ENCODE peak calls at places on chromosomes 13 and 19, in nine cellular contexts. U is CD8-positive, alpha-beta memory T cell; Z is fibroblast of pulmonary artery; T is stimulated activated CD8-positive, alpha-beta memory T cell treated with anti-CD3 and anti-CD28 coated beads, Interleukin-15, amount 100 ng/mL, for 1 hour; O is M059J; P is frontal cortex; F is KG1; A is T-helper 1 cell; G is Right ventricle myocardium superior. N is an unnamed sample.

GRCh38 chr13:95246292-95247082 is 54.8 kb downstream of the ABCC4 start:
- DNase-seq in U (no peak), Z (no peak), T (no peak), O (peak), P (no peak), F (peak), A (no peak), G (no peak), N (no peak)

GRCh38 chr19:13841339-13842293 is 35.3 kb upstream of the NANOS3 start:
- DNase-seq in U (no peak), Z (no peak), T (no peak), O (peak), P (no peak), F (no peak), A (no peak), G (peak), N (peak)

GRCh38 chr13:82878536-82878935 is 1003.7 kb downstream of the SLITRK1 start:
- DNase-seq in U (no peak), Z (no peak), T (no peak), O (peak), P (no peak), F (no peak), A (no peak), G (no peak), N (no peak)

GRCh38 chr13:67097856-67098255 is 132.3 kb downstream of the PCDH9 start:
- DNase-seq in U (no peak), Z (no peak), T (no peak), O (no peak), P (no peak), F (no peak), A (no peak), G (no peak), N (no peak)

GRCh38 chr19:49667473-49667872 is 1.7 kb downstream of the BCL2L12 start:
- DNase-seq in U (no peak), Z (no peak), T (no peak), O (no peak), P (no peak), F (no peak), A (no peak), G (no peak), N (no peak)

GRCh38 chr19:33815410-33816340 is 19.0 kb downstream of the KCTD15 start:
- DNase-seq in U (no peak), Z (peak), T (no peak), O (peak), P (peak), F (no peak), A (no peak), G (peak), N (no peak)

GRCh38 chr13:41289463-41289881 is 21.6 kb upstream of the NAA16 start:
- DNase-seq in U (no peak), Z (no peak), T (no peak), O (no peak), P (no peak), F (no peak), A (no peak), G (no peak), N (no peak)

GRCh38 chr13:86976521-86977324 is 694.4 kb upstream of the SLITRK5 start:
- DNase-seq in U (no peak), Z (no peak), T (no peak), O (peak), P (no peak), F (no peak), A (no peak), G (no peak), N (no peak)

GRCh38 chr19:32522967-32523366 is 58.0 kb upstream of the PDCD5 start:
- DNase-seq in U (no peak), Z (no peak), T (no peak), O (no peak), P (no peak), F (no peak), A (no peak), G (no peak), N (no peak)

GRCh38 chr13:98686281-98686680 is 66.2 kb downstream of the SLC15A1 start:
- DNase-seq in U (no peak), Z (no peak), T (no peak), O (no peak), P (no peak), F (no peak), A (no peak), G (no peak), N (no peak)

GRCh38 chr19:58563034-58563573 is 4.7 kb upstream of the UBE2M start:
- DNase-seq in U (no peak), Z (peak), T (no peak), O (no peak), P (no peak), F (no peak), A (no peak), G (no peak), N (no peak)

GRCh38 chr13:98576215-98576945 is 527 bp downstream of the STK24 start:
- DNase-seq in U (peak), Z (no peak), T (no peak), O (peak), P (peak), F (no peak), A (no peak), G (peak), N (peak)

GRCh38 chr13:93549326-93549855 is 322.8 kb downstream of the GPC6 start:
- DNase-seq in U (no peak), Z (no peak), T (no peak), O (peak), P (no peak), F (no peak), A (no peak), G (no peak), N (no peak)

GRCh38 chr19:6287269-6287885 is 7.6 kb upstream of the MLLT1 start:
- DNase-seq in U (no peak), Z (no peak), T (no peak), O (no peak), P (no peak), F (no peak), A (no peak), G (no peak), N (no peak)

GRCh38 chr13:110017379-110017778 is 231.0 kb upstream of the IRS2 start:
- DNase-seq in U (no peak), Z (peak), T (no peak), O (peak), P (no peak), F (no peak), A (no peak), G (no peak), N (no peak)

GRCh38 chr13:102839462-102839861 is 6.4 kb upstream of the ERCC5 start:
- DNase-seq in U (no peak), Z (peak), T (no peak), O (no peak), P (no peak), F (no peak), A (no peak), G (no peak), N (no peak)

GRCh38 chr19:46226438-46226973 is 3.0 kb upstream of the IGFL1 start:
- DNase-seq in U (no peak), Z (peak), T (no peak), O (peak), P (no peak), F (no peak), A (no peak), G (peak), N (no peak)

GRCh38 chr13:33640832-33641231 is 177.1 kb upstream of the RFC3 start:
- DNase-seq in U (no peak), Z (peak), T (no peak), O (no peak), P (no peak), F (no peak), A (no peak), G (no peak), N (no peak)

GRCh38 chr19:36604656-36605100 is 435 bp upstream of the ZNF382 start:
- DNase-seq in U (peak), Z (peak), T (peak), O (peak), P (peak), F (peak), A (peak), G (peak), N (peak)